ENCODE peak calls at places on chromosome 3, in five cellular contexts. One of them, this sample, is unnamed.

GRCh38 chr3:180408654-180409053 is 193.3 kb upstream of the TTC14 start:
- DNase-seq in tibial nerve: no peak
- DNase-seq in GM20000: no peak
- DNase-seq in psoas muscle: no peak
- DNase-seq in cerebellum: no peak
- DNase-seq in this sample: peak

GRCh38 chr3:188244395-188244861 is 90.5 kb downstream of the LPP start:
- DNase-seq in tibial nerve: no peak
- DNase-seq in cerebellum: no peak
- DNase-seq in psoas muscle: no peak
- DNase-seq in GM20000: no peak
- DNase-seq in this sample: no peak

GRCh38 chr3:71859128-71859519 is 74.2 kb upstream of the PROK2 start:
- DNase-seq in psoas muscle: no peak
- DNase-seq in GM20000: no peak
- DNase-seq in tibial nerve: no peak
- DNase-seq in cerebellum: no peak
- DNase-seq in this sample: peak

GRCh38 chr3:61562042-61562809 is 855 bp downstream of the PTPRG start:
- DNase-seq in cerebellum: peak
- DNase-seq in tibial nerve: no peak
- DNase-seq in GM20000: peak
- DNase-seq in psoas muscle: peak
- DNase-seq in this sample: peak

GRCh38 chr3:44117239-44117638 is 124.4 kb upstream of the TOPAZ1 start:
- DNase-seq in cerebellum: no peak
- DNase-seq in tibial nerve: no peak
- DNase-seq in GM20000: no peak
- DNase-seq in psoas muscle: no peak
- DNase-seq in this sample: no peak

GRCh38 chr3:119507404-119507803 is 9.1 kb downstream of the TIMMDC1 start:
- DNase-seq in GM20000: no peak
- DNase-seq in psoas muscle: no peak
- DNase-seq in tibial nerve: no peak
- DNase-seq in cerebellum: no peak
- DNase-seq in this sample: no peak

GRCh38 chr3:45509038-45509767 is 85.3 kb upstream of the LIMD1 start:
- DNase-seq in GM20000: no peak
- DNase-seq in cerebellum: peak
- DNase-seq in psoas muscle: no peak
- DNase-seq in tibial nerve: no peak
- DNase-seq in this sample: no peak

GRCh38 chr3:160448845-160449659 is 534 bp downstream of the TRIM59 start:
- DNase-seq in psoas muscle: no peak
- DNase-seq in cerebellum: no peak
- DNase-seq in GM20000: peak
- DNase-seq in tibial nerve: no peak
- DNase-seq in this sample: peak

GRCh38 chr3:45612918-45613602 is 18.5 kb downstream of the LIMD1 start:
- DNase-seq in tibial nerve: no peak
- DNase-seq in GM20000: peak
- DNase-seq in cerebellum: no peak
- DNase-seq in psoas muscle: no peak
- DNase-seq in this sample: peak

GRCh38 chr3:47002490-47003410 is 23.3 kb downstream of the NBEAL2 start:
- DNase-seq in psoas muscle: peak
- DNase-seq in GM20000: no peak
- DNase-seq in tibial nerve: no peak
- DNase-seq in cerebellum: no peak
- DNase-seq in this sample: no peak

This sample was measured in RPMI8226.